ENCODE peak calls at places on chromosomes 11 and 22, in six cellular contexts. O, E, Z, M, W and X are unnamed samples.
A peak's percentile ranks its signal among the peaks of the same experiment; 100 is the strongest.

GRCh38 chr11:38543311-38543710 is 1945.3 kb upstream of the RAG2 start:
- DNase-seq in O (no peak), E (no peak), Z (peak; percentile 4), M (no peak), W (no peak), X (no peak)

GRCh38 chr11:64900263-64900678 is 16.7 kb downstream of the ATG2A start:
- DNase-seq in O (no peak), E (no peak), Z (peak; percentile 76), M (peak; percentile 78), W (no peak), X (no peak)

GRCh38 chr11:36073411-36074203 is 129.7 kb downstream of the LDLRAD3 start:
- DNase-seq in O (no peak), E (peak; percentile 82), Z (no peak), M (no peak), W (no peak), X (no peak)

GRCh38 chr22:19122752-19123492 is 710 bp upstream of the DGCR2 start:
- DNase-seq in O (no peak), E (no peak), Z (no peak), M (peak; percentile 23), W (no peak), X (no peak)

GRCh38 chr22:46748948-46749681 is 11.1 kb upstream of the CERK start:
- DNase-seq in O (no peak), E (peak; percentile 72), Z (no peak), M (peak; percentile 43), W (no peak), X (no peak)

GRCh38 chr11:9260182-9261146 is 4.7 kb downstream of the DENND5A start:
- DNase-seq in O (no peak), E (no peak), Z (no peak), M (no peak), W (no peak), X (no peak)

GRCh38 chr22:32482708-32483107 is 8.1 kb downstream of the FBXO7 start:
- DNase-seq in O (no peak), E (no peak), Z (no peak), M (no peak), W (no peak), X (no peak)

GRCh38 chr11:113477321-113477720 is 2.1 kb upstream of the DRD2 start:
- DNase-seq in O (no peak), E (no peak), Z (no peak), M (no peak), W (peak; percentile 58), X (no peak)

GRCh38 chr11:111734383-111735261 is 31.6 kb downstream of the PPP2R1B start:
- DNase-seq in O (no peak), E (peak; percentile 15), Z (no peak), M (no peak), W (no peak), X (no peak)

GRCh38 chr11:43833657-43834073 is 47.0 kb upstream of the ALKBH3 start:
- DNase-seq in O (no peak), E (peak; percentile 71), Z (no peak), M (no peak), W (no peak), X (no peak)

GRCh38 chr11:114134870-114135269 is 75.4 kb downstream of the ZBTB16 start:
- DNase-seq in O (no peak), E (peak; percentile 92), Z (peak; percentile 18), M (no peak), W (no peak), X (no peak)

GRCh38 chr11:71084306-71085012 is 167.9 kb downstream of the SHANK2 start:
- DNase-seq in O (no peak), E (no peak), Z (no peak), M (no peak), W (no peak), X (no peak)

GRCh38 chr22:30743257-30744020 is 48.8 kb downstream of the OSBP2 start:
- DNase-seq in O (no peak), E (no peak), Z (no peak), M (no peak), W (no peak), X (no peak)

GRCh38 chr11:43904737-43905515 is 24.3 kb downstream of the ALKBH3 start:
- DNase-seq in O (no peak), E (peak; percentile 25), Z (peak; percentile 26), M (no peak), W (no peak), X (no peak)

GRCh38 chr11:76667856-76668255 is 2.7 kb downstream of the LRRC32 start:
- DNase-seq in O (no peak), E (no peak), Z (no peak), M (no peak), W (no peak), X (peak; percentile 6)

GRCh38 chr22:17085277-17086091 is 684 bp downstream of the IL17RA start:
- DNase-seq in O (no peak), E (no peak), Z (no peak), M (peak; percentile 24), W (peak; percentile 25), X (no peak)

GRCh38 chr11:67776834-67777530 is 102.6 kb upstream of the ALDH3B2 start:
- DNase-seq in O (no peak), E (peak; percentile 3), Z (no peak), M (no peak), W (no peak), X (no peak)

GRCh38 chr11:128506999-128507591 is 80.3 kb downstream of the ETS1 start:
- DNase-seq in O (no peak), E (peak; percentile 98), Z (peak; percentile 92), M (peak; percentile 67), W (no peak), X (no peak)

GRCh38 chr11:126607776-126608625 is 252.5 kb downstream of the ST3GAL4 start:
- DNase-seq in O (no peak), E (no peak), Z (no peak), M (no peak), W (peak; percentile 32), X (no peak)

GRCh38 chr11:75463106-75463774 is 30.2 kb upstream of the KLHL35 start:
- DNase-seq in O (no peak), E (no peak), Z (no peak), M (no peak), W (no peak), X (no peak)

GRCh38 chr11:75467311-75467710 is 34.3 kb upstream of the KLHL35 start:
- DNase-seq in O (no peak), E (no peak), Z (no peak), M (no peak), W (no peak), X (no peak)

GRCh38 chr11:75461136-75461535 is 28.1 kb upstream of the KLHL35 start:
- DNase-seq in O (no peak), E (peak; percentile 68), Z (no peak), M (no peak), W (no peak), X (no peak)

GRCh38 chr11:75465701-75466531 is 32.9 kb upstream of the KLHL35 start:
- DNase-seq in O (no peak), E (peak; percentile 71), Z (no peak), M (no peak), W (no peak), X (no peak)

GRCh38 chr11:75462117-75462653 is 29.2 kb upstream of the KLHL35 start:
- DNase-seq in O (no peak), E (no peak), Z (no peak), M (no peak), W (peak; percentile 30), X (no peak)
- TF ChIP-seq CTCF in O (no peak), E (no peak), Z (no peak), M (no peak), W (no peak), X (no peak)

GRCh38 chr11:66491315-66491935 is 11.2 kb downstream of the DPP3 start:
- DNase-seq in O (no peak), E (no peak), Z (no peak), M (no peak), W (peak; percentile 74), X (no peak)
- TF ChIP-seq CTCF in O (peak; percentile 58), E (peak; percentile 37), Z (peak; percentile 24), M (peak; percentile 32), W (peak; percentile 75), X (peak; percentile 24)

GRCh38 chr11:11211186-11211585 is 141.9 kb downstream of the CSNK2A3 start:
- DNase-seq in O (no peak), E (no peak), Z (peak; percentile 24), M (no peak), W (no peak), X (no peak)

GRCh38 chr11:11208994-11209393 is 144.1 kb downstream of the CSNK2A3 start:
- DNase-seq in O (no peak), E (no peak), Z (no peak), M (no peak), W (no peak), X (no peak)

GRCh38 chr11:11206457-11206856 is 146.6 kb downstream of the CSNK2A3 start:
- DNase-seq in O (no peak), E (no peak), Z (no peak), M (no peak), W (no peak), X (no peak)

GRCh38 chr11:11209967-11210366 is 143.1 kb downstream of the CSNK2A3 start:
- DNase-seq in O (no peak), E (no peak), Z (no peak), M (no peak), W (no peak), X (no peak)

DNA sequence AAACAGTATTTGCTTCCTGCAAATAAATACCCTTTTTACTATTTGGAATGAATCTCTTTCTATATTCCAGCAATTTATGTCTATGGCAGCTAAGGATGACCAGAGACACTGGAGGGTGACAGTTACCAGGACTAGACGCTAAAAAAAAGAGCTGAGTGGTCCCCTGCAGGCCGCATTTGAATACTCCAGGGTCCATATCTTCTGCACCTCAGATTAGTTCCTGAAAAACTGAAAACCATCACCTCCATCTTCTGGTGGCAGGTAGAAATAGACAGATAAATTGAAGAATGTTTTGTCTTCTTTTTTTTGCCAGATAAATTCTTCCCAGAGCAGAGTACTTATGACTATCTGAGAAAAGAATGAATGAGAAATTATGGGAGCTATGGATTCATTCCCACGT is 145.6 kb downstream of the CSNK2A3 start:
- DNase-seq in O (no peak), E (no peak), Z (no peak), M (no peak), W (no peak), X (no peak)
- TF ChIP-seq CTCF in O (peak; percentile 23), E (no peak), Z (no peak), M (no peak), W (no peak), X (no peak)

GRCh38 chr11:94602430-94603372 is 35.5 kb downstream of the PIWIL4 start:
- DNase-seq in O (no peak), E (peak; percentile 77), Z (peak; percentile 66), M (peak; percentile 63), W (peak; percentile 42), X (no peak)
- TF ChIP-seq CTCF in O (no peak), E (peak; percentile 61), Z (peak; percentile 53), M (no peak), W (no peak), X (peak; percentile 43)

DNA sequence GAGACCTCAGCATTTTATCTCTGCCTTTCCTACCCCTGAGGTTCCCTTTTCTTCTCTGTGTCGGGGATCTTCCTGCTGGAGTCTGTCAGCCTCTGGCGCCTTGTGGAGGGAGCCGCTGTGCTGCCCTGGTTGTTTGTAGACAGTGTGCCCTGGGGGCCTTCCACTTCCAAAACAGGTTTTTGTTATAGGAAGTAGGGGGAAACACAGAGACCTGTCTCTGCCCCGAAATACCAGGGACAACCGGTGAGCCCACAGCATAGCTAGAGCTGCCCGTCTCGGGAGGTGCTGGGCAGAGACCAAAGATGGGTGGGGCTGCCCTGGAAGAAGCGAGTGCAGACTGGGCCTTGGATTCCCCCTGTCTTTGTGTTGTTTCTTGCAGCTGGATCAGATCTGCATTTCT is 8.0 kb downstream of the NCAPH2 start:
- DNase-seq in O (no peak), E (no peak), Z (no peak), M (no peak), W (no peak), X (no peak)
- TF ChIP-seq CTCF in O (no peak), E (no peak), Z (no peak), M (no peak), W (no peak), X (no peak)